ENCODE peak calls at places on chromosomes 5 and 9, in nine cellular contexts. One of them, this sample, is unnamed.

GRCh38 chr5:10584714-10585113 is 20.8 kb downstream of the ANKRD33B start:
- DNase-seq in AG04450: no peak
- DNase-seq in H9: no peak
- DNase-seq in tibial nerve: no peak
- DNase-seq in dorsolateral prefrontal cortex: no peak
- DNase-seq in spleen: peak; percentile 55
- DNase-seq in mammary epithelial cell: no peak
- DNase-seq in endothelial cell of umbilical vein: no peak
- DNase-seq in trophoblast cell: no peak
- DNase-seq in this sample: no peak

GRCh38 chr9:135167839-135168378 is 80.4 kb downstream of the OLFM1 start:
- DNase-seq in AG04450: no peak
- DNase-seq in H9: no peak
- DNase-seq in tibial nerve: no peak
- DNase-seq in dorsolateral prefrontal cortex: no peak
- DNase-seq in spleen: no peak
- DNase-seq in mammary epithelial cell: no peak
- DNase-seq in endothelial cell of umbilical vein: no peak
- DNase-seq in trophoblast cell: no peak
- DNase-seq in this sample: no peak

GRCh38 chr5:113450366-113451328 is 15.9 kb upstream of the TSSK1B start:
- DNase-seq in AG04450: peak; percentile 15
- DNase-seq in H9: no peak
- DNase-seq in tibial nerve: no peak
- DNase-seq in dorsolateral prefrontal cortex: no peak
- DNase-seq in spleen: no peak
- DNase-seq in mammary epithelial cell: peak; percentile 16
- DNase-seq in endothelial cell of umbilical vein: no peak
- DNase-seq in trophoblast cell: no peak
- DNase-seq in this sample: no peak

GRCh38 chr5:73115399-73116051 is 4.8 kb upstream of the TMEM171 start:
- DNase-seq in AG04450: peak; percentile 93
- DNase-seq in H9: no peak
- DNase-seq in tibial nerve: no peak
- DNase-seq in dorsolateral prefrontal cortex: no peak
- DNase-seq in spleen: no peak
- DNase-seq in mammary epithelial cell: peak; percentile 67
- DNase-seq in endothelial cell of umbilical vein: no peak
- DNase-seq in trophoblast cell: no peak
- DNase-seq in this sample: peak; percentile 88

GRCh38 chr5:143128412-143129071 is 274.9 kb downstream of the NR3C1 start:
- DNase-seq in AG04450: no peak
- DNase-seq in H9: no peak
- DNase-seq in tibial nerve: no peak
- DNase-seq in dorsolateral prefrontal cortex: no peak
- DNase-seq in spleen: no peak
- DNase-seq in mammary epithelial cell: no peak
- DNase-seq in endothelial cell of umbilical vein: no peak
- DNase-seq in trophoblast cell: no peak
- DNase-seq in this sample: no peak

GRCh38 chr9:119436261-119436660 is 67.0 kb upstream of the BRINP1 start:
- DNase-seq in AG04450: no peak
- DNase-seq in H9: no peak
- DNase-seq in tibial nerve: no peak
- DNase-seq in dorsolateral prefrontal cortex: no peak
- DNase-seq in spleen: no peak
- DNase-seq in mammary epithelial cell: no peak
- DNase-seq in endothelial cell of umbilical vein: no peak
- DNase-seq in trophoblast cell: no peak
- DNase-seq in this sample: no peak

GRCh38 chr5:149283611-149284480 is 12.2 kb downstream of the AFAP1L1 start:
- DNase-seq in AG04450: no peak
- DNase-seq in H9: no peak
- DNase-seq in tibial nerve: no peak
- DNase-seq in dorsolateral prefrontal cortex: peak; percentile 48
- DNase-seq in spleen: no peak
- DNase-seq in mammary epithelial cell: no peak
- DNase-seq in endothelial cell of umbilical vein: no peak
- DNase-seq in trophoblast cell: peak; percentile 33
- DNase-seq in this sample: no peak

GRCh38 chr9:131457746-131458145 is 45.0 kb upstream of the POMT1 start:
- DNase-seq in AG04450: no peak
- DNase-seq in H9: no peak
- DNase-seq in tibial nerve: no peak
- DNase-seq in dorsolateral prefrontal cortex: no peak
- DNase-seq in spleen: peak; percentile 19
- DNase-seq in mammary epithelial cell: no peak
- DNase-seq in endothelial cell of umbilical vein: no peak
- DNase-seq in trophoblast cell: no peak
- DNase-seq in this sample: no peak

GRCh38 chr9:123251741-123252140 is 16.6 kb downstream of the STRBP start:
- DNase-seq in AG04450: no peak
- DNase-seq in H9: no peak
- DNase-seq in tibial nerve: no peak
- DNase-seq in dorsolateral prefrontal cortex: peak; percentile 57
- DNase-seq in spleen: no peak
- DNase-seq in mammary epithelial cell: no peak
- DNase-seq in endothelial cell of umbilical vein: no peak
- DNase-seq in trophoblast cell: no peak
- DNase-seq in this sample: peak; percentile 46

GRCh38 chr9:73024601-73025034 is 71.8 kb upstream of the ALDH1A1 start:
- DNase-seq in AG04450: no peak
- DNase-seq in H9: no peak
- DNase-seq in tibial nerve: no peak
- DNase-seq in dorsolateral prefrontal cortex: no peak
- DNase-seq in spleen: no peak
- DNase-seq in mammary epithelial cell: no peak
- DNase-seq in endothelial cell of umbilical vein: no peak
- DNase-seq in trophoblast cell: peak; percentile 43
- DNase-seq in this sample: no peak

GRCh38 chr5:54295658-54296276 is 14.6 kb downstream of the ARL15 start:
- DNase-seq in AG04450: no peak
- DNase-seq in H9: no peak
- DNase-seq in tibial nerve: no peak
- DNase-seq in dorsolateral prefrontal cortex: no peak
- DNase-seq in spleen: no peak
- DNase-seq in mammary epithelial cell: no peak
- DNase-seq in endothelial cell of umbilical vein: peak; percentile 25
- DNase-seq in trophoblast cell: peak; percentile 37
- DNase-seq in this sample: peak; percentile 42

GRCh38 chr5:60036539-60036938 is 143.0 kb upstream of the PDE4D start:
- DNase-seq in AG04450: no peak
- DNase-seq in H9: no peak
- DNase-seq in tibial nerve: no peak
- DNase-seq in dorsolateral prefrontal cortex: no peak
- DNase-seq in spleen: no peak
- DNase-seq in mammary epithelial cell: no peak
- DNase-seq in endothelial cell of umbilical vein: no peak
- DNase-seq in trophoblast cell: no peak
- DNase-seq in this sample: no peak

GRCh38 chr9:89639367-89639795 is 34.6 kb downstream of the GADD45G start:
- DNase-seq in AG04450: no peak
- DNase-seq in H9: peak; percentile 43
- DNase-seq in tibial nerve: peak; percentile 55
- DNase-seq in dorsolateral prefrontal cortex: peak; percentile 46
- DNase-seq in spleen: peak; percentile 64
- DNase-seq in mammary epithelial cell: no peak
- DNase-seq in endothelial cell of umbilical vein: no peak
- DNase-seq in trophoblast cell: no peak
- DNase-seq in this sample: no peak

GRCh38 chr5:72441861-72442540 is 65.2 kb downstream of the ZNF366 start:
- DNase-seq in AG04450: peak; percentile 80
- DNase-seq in H9: no peak
- DNase-seq in tibial nerve: no peak
- DNase-seq in dorsolateral prefrontal cortex: no peak
- DNase-seq in spleen: no peak
- DNase-seq in mammary epithelial cell: peak; percentile 92
- DNase-seq in endothelial cell of umbilical vein: peak; percentile 88
- DNase-seq in trophoblast cell: peak; percentile 60
- DNase-seq in this sample: no peak

GRCh38 chr9:126832440-126832839 is 27.6 kb downstream of the ZBTB43 start:
- DNase-seq in AG04450: no peak
- DNase-seq in H9: no peak
- DNase-seq in tibial nerve: no peak
- DNase-seq in dorsolateral prefrontal cortex: no peak
- DNase-seq in spleen: no peak
- DNase-seq in mammary epithelial cell: no peak
- DNase-seq in endothelial cell of umbilical vein: no peak
- DNase-seq in trophoblast cell: no peak
- DNase-seq in this sample: no peak
- H3K27ac ChIP-seq in AG04450: no peak overlapping the region
- H3K27ac ChIP-seq in H9: no peak overlapping the region
- H3K27ac ChIP-seq in tibial nerve: no peak overlapping the region
- H3K27ac ChIP-seq in dorsolateral prefrontal cortex: peak overlapping the region; percentile 74
- H3K27ac ChIP-seq in spleen: peak overlapping the region; percentile 62
- H3K27ac ChIP-seq in mammary epithelial cell: no peak overlapping the region
- H3K27ac ChIP-seq in endothelial cell of umbilical vein: no peak overlapping the region
- H3K27ac ChIP-seq in trophoblast cell: no peak overlapping the region
- H3K27ac ChIP-seq in this sample: no peak overlapping the region

GRCh38 chr9:92770005-92770995 is 5.7 kb upstream of the BICD2 start:
- DNase-seq in AG04450: no peak
- DNase-seq in H9: peak; percentile 73
- DNase-seq in tibial nerve: no peak
- DNase-seq in dorsolateral prefrontal cortex: no peak
- DNase-seq in spleen: peak; percentile 88
- DNase-seq in mammary epithelial cell: peak; percentile 96
- DNase-seq in endothelial cell of umbilical vein: peak; percentile 17
- DNase-seq in trophoblast cell: no peak
- DNase-seq in this sample: no peak

GRCh38 chr9:92764988-92765936 is 629 bp upstream of the BICD2 start:
- DNase-seq in AG04450: peak; percentile 85
- DNase-seq in H9: peak; percentile 98
- DNase-seq in tibial nerve: peak; percentile 94
- DNase-seq in dorsolateral prefrontal cortex: peak; percentile 100
- DNase-seq in spleen: peak; percentile 100
- DNase-seq in mammary epithelial cell: peak; percentile 98
- DNase-seq in endothelial cell of umbilical vein: peak; percentile 98
- DNase-seq in trophoblast cell: peak; percentile 92
- DNase-seq in this sample: peak; percentile 99

GRCh38 chr9:92767078-92768054 is 2.7 kb upstream of the BICD2 start:
- DNase-seq in AG04450: no peak
- DNase-seq in H9: no peak
- DNase-seq in tibial nerve: no peak
- DNase-seq in dorsolateral prefrontal cortex: no peak
- DNase-seq in spleen: peak; percentile 77
- DNase-seq in mammary epithelial cell: no peak
- DNase-seq in endothelial cell of umbilical vein: no peak
- DNase-seq in trophoblast cell: no peak
- DNase-seq in this sample: no peak

GRCh38 chr9:92771309-92771708 is 6.7 kb upstream of the BICD2 start:
- DNase-seq in AG04450: no peak
- DNase-seq in H9: no peak
- DNase-seq in tibial nerve: no peak
- DNase-seq in dorsolateral prefrontal cortex: no peak
- DNase-seq in spleen: no peak
- DNase-seq in mammary epithelial cell: peak; percentile 48
- DNase-seq in endothelial cell of umbilical vein: no peak
- DNase-seq in trophoblast cell: no peak
- DNase-seq in this sample: no peak

GRCh38 chr9:92769276-92769675 is 4.6 kb upstream of the BICD2 start:
- DNase-seq in AG04450: no peak
- DNase-seq in H9: no peak
- DNase-seq in tibial nerve: no peak
- DNase-seq in dorsolateral prefrontal cortex: no peak
- DNase-seq in spleen: peak; percentile 70
- DNase-seq in mammary epithelial cell: no peak
- DNase-seq in endothelial cell of umbilical vein: no peak
- DNase-seq in trophoblast cell: no peak
- DNase-seq in this sample: no peak
- H3K27ac ChIP-seq in AG04450: no peak overlapping the region
- H3K27ac ChIP-seq in H9: no peak overlapping the region
- H3K27ac ChIP-seq in tibial nerve: no peak overlapping the region
- H3K27ac ChIP-seq in dorsolateral prefrontal cortex: no peak overlapping the region
- H3K27ac ChIP-seq in spleen: peak overlapping the region; percentile 92
- H3K27ac ChIP-seq in mammary epithelial cell: no peak overlapping the region
- H3K27ac ChIP-seq in endothelial cell of umbilical vein: no peak overlapping the region
- H3K27ac ChIP-seq in trophoblast cell: no peak overlapping the region
- H3K27ac ChIP-seq in this sample: no peak overlapping the region

DNA sequence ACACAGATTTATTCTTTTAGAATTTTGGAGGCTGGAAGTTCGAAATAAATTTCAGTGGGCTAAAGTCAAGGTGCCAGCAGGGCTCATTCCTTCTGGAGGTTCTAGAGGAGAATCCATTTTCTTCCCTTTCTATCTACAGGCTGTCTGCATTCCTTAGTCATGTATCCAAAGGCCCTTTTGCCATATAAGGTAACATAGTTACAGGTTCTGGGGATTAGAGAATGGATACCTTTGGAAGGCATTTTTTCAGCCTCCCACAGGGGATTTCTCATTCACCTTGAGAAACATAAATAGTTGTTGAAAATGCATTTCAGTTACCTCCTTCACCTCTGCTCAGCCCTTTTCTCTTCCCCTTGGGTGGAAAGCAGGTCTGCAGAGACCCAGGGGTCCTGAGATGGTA is 280.0 kb upstream of the MAP3K1 start:
- DNase-seq in AG04450: no peak
- DNase-seq in H9: no peak
- DNase-seq in tibial nerve: no peak
- DNase-seq in dorsolateral prefrontal cortex: no peak
- DNase-seq in spleen: no peak
- DNase-seq in mammary epithelial cell: no peak
- DNase-seq in endothelial cell of umbilical vein: no peak
- DNase-seq in trophoblast cell: peak; percentile 77
- DNase-seq in this sample: no peak
- H3K27ac ChIP-seq in AG04450: no peak overlapping the region
- H3K27ac ChIP-seq in H9: no peak overlapping the region
- H3K27ac ChIP-seq in tibial nerve: no peak overlapping the region
- H3K27ac ChIP-seq in dorsolateral prefrontal cortex: no peak overlapping the region
- H3K27ac ChIP-seq in spleen: no peak overlapping the region
- H3K27ac ChIP-seq in mammary epithelial cell: no peak overlapping the region
- H3K27ac ChIP-seq in endothelial cell of umbilical vein: no peak overlapping the region
- H3K27ac ChIP-seq in trophoblast cell: peak overlapping the region; percentile 81
- H3K27ac ChIP-seq in this sample: no peak overlapping the region

GRCh38 chr9:129628709-129629108 is 2.7 kb downstream of the NTMT1 start:
- DNase-seq in AG04450: no peak
- DNase-seq in H9: no peak
- DNase-seq in tibial nerve: no peak
- DNase-seq in dorsolateral prefrontal cortex: no peak
- DNase-seq in spleen: no peak
- DNase-seq in mammary epithelial cell: no peak
- DNase-seq in endothelial cell of umbilical vein: no peak
- DNase-seq in trophoblast cell: no peak
- DNase-seq in this sample: no peak

GRCh38 chr9:129626944-129627297 is 958 bp downstream of the NTMT1 start:
- DNase-seq in AG04450: peak; percentile 72
- DNase-seq in H9: no peak
- DNase-seq in tibial nerve: no peak
- DNase-seq in dorsolateral prefrontal cortex: no peak
- DNase-seq in spleen: no peak
- DNase-seq in mammary epithelial cell: peak; percentile 28
- DNase-seq in endothelial cell of umbilical vein: peak; percentile 54
- DNase-seq in trophoblast cell: peak; percentile 33
- DNase-seq in this sample: no peak

GRCh38 chr9:129627556-129628492 is 1.9 kb downstream of the NTMT1 start:
- DNase-seq in AG04450: no peak
- DNase-seq in H9: no peak
- DNase-seq in tibial nerve: no peak
- DNase-seq in dorsolateral prefrontal cortex: no peak
- DNase-seq in spleen: no peak
- DNase-seq in mammary epithelial cell: no peak
- DNase-seq in endothelial cell of umbilical vein: no peak
- DNase-seq in trophoblast cell: no peak
- DNase-seq in this sample: no peak

GRCh38 chr9:129630967-129631672 is 5.2 kb downstream of the NTMT1 start:
- DNase-seq in AG04450: no peak
- DNase-seq in H9: no peak
- DNase-seq in tibial nerve: no peak
- DNase-seq in dorsolateral prefrontal cortex: peak; percentile 56
- DNase-seq in spleen: no peak
- DNase-seq in mammary epithelial cell: peak; percentile 82
- DNase-seq in endothelial cell of umbilical vein: no peak
- DNase-seq in trophoblast cell: peak; percentile 63
- DNase-seq in this sample: no peak

GRCh38 chr9:129629251-129629650 is 3.3 kb downstream of the NTMT1 start:
- DNase-seq in AG04450: no peak
- DNase-seq in H9: no peak
- DNase-seq in tibial nerve: no peak
- DNase-seq in dorsolateral prefrontal cortex: no peak
- DNase-seq in spleen: no peak
- DNase-seq in mammary epithelial cell: no peak
- DNase-seq in endothelial cell of umbilical vein: no peak
- DNase-seq in trophoblast cell: no peak
- DNase-seq in this sample: no peak
- H3K27ac ChIP-seq in AG04450: no peak overlapping the region
- H3K27ac ChIP-seq in H9: no peak overlapping the region
- H3K27ac ChIP-seq in tibial nerve: peak overlapping the region; percentile 73
- H3K27ac ChIP-seq in dorsolateral prefrontal cortex: no peak overlapping the region
- H3K27ac ChIP-seq in spleen: peak overlapping the region; percentile 97
- H3K27ac ChIP-seq in mammary epithelial cell: no peak overlapping the region
- H3K27ac ChIP-seq in endothelial cell of umbilical vein: no peak overlapping the region
- H3K27ac ChIP-seq in trophoblast cell: no peak overlapping the region
- H3K27ac ChIP-seq in this sample: no peak overlapping the region